ENCODE peak calls at places on chromosomes 13 and 19, in four cellular contexts. One of them, this sample, is unnamed.
A peak's percentile ranks its signal among the peaks of the same experiment; 100 is the strongest.

GRCh38 chr19:51219307-51219706 is 5.6 kb upstream of the CD33 start:
- DNase-seq in GM13976: no peak
- DNase-seq in IMR-90: no peak
- DNase-seq in dorsolateral prefrontal cortex: no peak
- DNase-seq in this sample: no peak

GRCh38 chr13:28819748-28820098 is 416 bp upstream of the MTUS2 start:
- DNase-seq in GM13976: peak; percentile 85
- DNase-seq in IMR-90: peak; percentile 32
- DNase-seq in dorsolateral prefrontal cortex: peak; percentile 56
- DNase-seq in this sample: peak; percentile 87

GRCh38 chr13:50991624-50992610 is 82.3 kb downstream of the RNASEH2B start:
- DNase-seq in GM13976: peak; percentile 45
- DNase-seq in IMR-90: no peak
- DNase-seq in dorsolateral prefrontal cortex: no peak
- DNase-seq in this sample: no peak

GRCh38 chr13:47672982-47673670 is 327.9 kb downstream of the SUCLA2 start:
- DNase-seq in GM13976: no peak
- DNase-seq in IMR-90: peak; percentile 93
- DNase-seq in dorsolateral prefrontal cortex: no peak
- DNase-seq in this sample: no peak

GRCh38 chr13:109361562-109361961 is 424.8 kb downstream of the IRS2 start:
- DNase-seq in GM13976: no peak
- DNase-seq in IMR-90: no peak
- DNase-seq in dorsolateral prefrontal cortex: no peak
- DNase-seq in this sample: no peak

GRCh38 chr19:8561071-8561764 is 16.0 kb downstream of the MYO1F start:
- DNase-seq in GM13976: no peak
- DNase-seq in IMR-90: no peak
- DNase-seq in dorsolateral prefrontal cortex: no peak
- DNase-seq in this sample: no peak

GRCh38 chr13:31955745-31956144 is 75.8 kb upstream of the FRY start:
- DNase-seq in GM13976: no peak
- DNase-seq in IMR-90: no peak
- DNase-seq in dorsolateral prefrontal cortex: no peak
- DNase-seq in this sample: no peak

GRCh38 chr13:46171223-46171622 is 10.8 kb downstream of the LCP1 start:
- DNase-seq in GM13976: no peak
- DNase-seq in IMR-90: no peak
- DNase-seq in dorsolateral prefrontal cortex: no peak
- DNase-seq in this sample: no peak

GRCh38 chr13:32941368-32941767 is 74.9 kb upstream of the KL start:
- DNase-seq in GM13976: no peak
- DNase-seq in IMR-90: no peak
- DNase-seq in dorsolateral prefrontal cortex: no peak
- DNase-seq in this sample: no peak

GRCh38 chr13:60617863-60618733 is 221.1 kb downstream of the TDRD3 start:
- DNase-seq in GM13976: no peak
- DNase-seq in IMR-90: peak; percentile 36
- DNase-seq in dorsolateral prefrontal cortex: no peak
- DNase-seq in this sample: peak; percentile 14

GRCh38 chr13:64446372-64446771 is 2783.8 kb downstream of the PCDH9 start:
- DNase-seq in GM13976: no peak
- DNase-seq in IMR-90: no peak
- DNase-seq in dorsolateral prefrontal cortex: no peak
- DNase-seq in this sample: no peak

GRCh38 chr19:42313096-42313839 is at the start of gene TMEM145:
- DNase-seq in GM13976: peak; percentile 78
- DNase-seq in IMR-90: peak; percentile 52
- DNase-seq in dorsolateral prefrontal cortex: peak; percentile 65
- DNase-seq in this sample: peak; percentile 53

GRCh38 chr13:45602183-45602582 is 13.4 kb downstream of the ERICH6B start:
- DNase-seq in GM13976: no peak
- DNase-seq in IMR-90: no peak
- DNase-seq in dorsolateral prefrontal cortex: no peak
- DNase-seq in this sample: no peak

GRCh38 chr19:10018219-10018618 is 4.9 kb downstream of the RDH8 start:
- DNase-seq in GM13976: no peak
- DNase-seq in IMR-90: peak; percentile 87
- DNase-seq in dorsolateral prefrontal cortex: no peak
- DNase-seq in this sample: no peak

GRCh38 chr19:13102666-13103584 is at the start of gene LYL1:
- DNase-seq in GM13976: peak; percentile 84
- DNase-seq in IMR-90: no peak
- DNase-seq in dorsolateral prefrontal cortex: no peak
- DNase-seq in this sample: peak; percentile 99

GRCh38 chr19:35533822-35534521 is 716 bp downstream of the GAPDHS start:
- DNase-seq in GM13976: peak; percentile 63
- DNase-seq in IMR-90: peak; percentile 57
- DNase-seq in dorsolateral prefrontal cortex: no peak
- DNase-seq in this sample: peak; percentile 50

GRCh38 chr19:45767410-45767880 is 1.6 kb downstream of the SIX5 start:
- DNase-seq in GM13976: no peak
- DNase-seq in IMR-90: peak; percentile 89
- DNase-seq in dorsolateral prefrontal cortex: no peak
- DNase-seq in this sample: peak; percentile 56

GRCh38 chr13:112445411-112446271 is 69.5 kb downstream of the SPACA7 start:
- DNase-seq in GM13976: no peak
- DNase-seq in IMR-90: no peak
- DNase-seq in dorsolateral prefrontal cortex: no peak
- DNase-seq in this sample: no peak

GRCh38 chr13:45718992-45719391 is 16.9 kb downstream of the CBY2 start:
- DNase-seq in GM13976: no peak
- DNase-seq in IMR-90: no peak
- DNase-seq in dorsolateral prefrontal cortex: no peak
- DNase-seq in this sample: peak; percentile 15

GRCh38 chr19:18507727-18508440 is 14.0 kb downstream of the ELL start:
- DNase-seq in GM13976: no peak
- DNase-seq in IMR-90: peak; percentile 39
- DNase-seq in dorsolateral prefrontal cortex: no peak
- DNase-seq in this sample: no peak
- TF ChIP-seq CTCF in GM13976: no peak
- TF ChIP-seq CTCF in IMR-90: no peak
- TF ChIP-seq CTCF in dorsolateral prefrontal cortex: no peak
- TF ChIP-seq CTCF in this sample: no peak

GRCh38 chr13:52011690-52012511 is at the start of gene ALG11:
- DNase-seq in GM13976: peak; percentile 98
- DNase-seq in IMR-90: peak; percentile 97
- DNase-seq in dorsolateral prefrontal cortex: peak; percentile 100
- DNase-seq in this sample: peak; percentile 99

GRCh38 chr13:52012512-52012836 is 276 bp downstream of the ALG11 start:
- DNase-seq in GM13976: no peak
- DNase-seq in IMR-90: no peak
- DNase-seq in dorsolateral prefrontal cortex: no peak
- DNase-seq in this sample: no peak

GRCh38 chr13:52009985-52010384 is 1.3 kb downstream of the ATP7B start:
- DNase-seq in GM13976: no peak
- DNase-seq in IMR-90: no peak
- DNase-seq in dorsolateral prefrontal cortex: no peak
- DNase-seq in this sample: no peak

GRCh38 chr13:52006491-52007245 is 4.6 kb downstream of the ATP7B start:
- DNase-seq in GM13976: no peak
- DNase-seq in IMR-90: no peak
- DNase-seq in dorsolateral prefrontal cortex: no peak
- DNase-seq in this sample: no peak

DNA sequence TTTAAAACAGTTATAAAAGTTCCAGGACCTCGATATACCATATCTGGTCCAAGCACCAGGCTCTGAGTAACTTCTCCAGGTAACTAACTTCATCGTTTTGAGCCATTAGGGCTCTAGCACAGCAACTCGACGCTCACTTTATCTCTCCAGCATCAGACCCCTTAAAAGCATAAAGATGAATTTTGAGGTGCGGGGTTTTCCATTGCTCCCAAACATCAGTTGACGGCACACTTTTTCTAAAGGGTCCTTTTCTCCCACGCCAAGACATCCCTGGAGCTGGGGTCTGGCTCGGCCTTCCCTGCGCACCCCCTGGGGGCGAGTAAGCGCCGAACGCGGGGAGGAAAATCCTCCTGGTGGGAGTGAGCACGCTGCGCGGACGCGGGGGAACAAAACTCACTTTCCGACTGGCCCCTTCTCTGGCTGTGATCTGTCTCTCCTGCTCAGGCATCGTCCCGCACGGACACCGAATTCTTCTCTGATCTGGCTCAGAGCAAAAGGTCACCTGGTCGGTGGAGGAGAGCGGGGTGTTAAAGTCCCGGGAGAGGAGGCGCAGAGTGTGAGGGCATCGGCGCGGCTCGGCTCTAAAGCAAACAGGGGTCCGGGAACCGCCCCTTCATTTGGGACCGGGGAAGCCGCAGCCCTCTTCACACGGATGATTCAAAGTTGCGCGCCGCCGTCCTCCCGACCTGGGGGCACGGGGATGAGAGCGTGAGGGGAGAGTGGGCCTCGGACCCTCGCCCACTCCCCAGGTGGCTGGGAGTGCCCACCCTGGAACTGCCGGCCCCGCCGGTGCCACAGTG is at the start of gene ATP7B:
- DNase-seq in GM13976: peak; percentile 57
- DNase-seq in IMR-90: no peak
- DNase-seq in dorsolateral prefrontal cortex: no peak
- DNase-seq in this sample: peak; percentile 43
- TF ChIP-seq CTCF in GM13976: no peak
- TF ChIP-seq CTCF in IMR-90: peak; percentile 20
- TF ChIP-seq CTCF in dorsolateral prefrontal cortex: no peak
- TF ChIP-seq CTCF in this sample: no peak

GRCh38 chr13:27791146-27791900 is 960 bp upstream of the GSX1 start:
- DNase-seq in GM13976: no peak
- DNase-seq in IMR-90: no peak
- DNase-seq in dorsolateral prefrontal cortex: no peak
- DNase-seq in this sample: no peak
- TF ChIP-seq CTCF in GM13976: no peak
- TF ChIP-seq CTCF in IMR-90: no peak
- TF ChIP-seq CTCF in dorsolateral prefrontal cortex: no peak
- TF ChIP-seq CTCF in this sample: no peak

GRCh38 chr13:110565296-110565695 is 3.8 kb upstream of the RAB20 start:
- DNase-seq in GM13976: no peak
- DNase-seq in IMR-90: no peak
- DNase-seq in dorsolateral prefrontal cortex: no peak
- DNase-seq in this sample: no peak
- TF ChIP-seq CTCF in GM13976: no peak
- TF ChIP-seq CTCF in IMR-90: peak; percentile 2
- TF ChIP-seq CTCF in dorsolateral prefrontal cortex: no peak
- TF ChIP-seq CTCF in this sample: no peak

GRCh38 chr19:34508540-34508939 is 27.0 kb downstream of the WTIP start:
- DNase-seq in GM13976: no peak
- DNase-seq in IMR-90: no peak
- DNase-seq in dorsolateral prefrontal cortex: no peak
- DNase-seq in this sample: no peak
- TF ChIP-seq CTCF in GM13976: no peak
- TF ChIP-seq CTCF in IMR-90: no peak
- TF ChIP-seq CTCF in dorsolateral prefrontal cortex: no peak
- TF ChIP-seq CTCF in this sample: no peak

GRCh38 chr19:46992699-46993535 is 26.7 kb upstream of the NPAS1 start:
- DNase-seq in GM13976: no peak
- DNase-seq in IMR-90: no peak
- DNase-seq in dorsolateral prefrontal cortex: no peak
- DNase-seq in this sample: no peak
- TF ChIP-seq CTCF in GM13976: no peak
- TF ChIP-seq CTCF in IMR-90: no peak
- TF ChIP-seq CTCF in dorsolateral prefrontal cortex: no peak
- TF ChIP-seq CTCF in this sample: no peak

GRCh38 chr13:21625366-21625765 is 21.4 kb upstream of the MICU2 start:
- DNase-seq in GM13976: peak; percentile 60
- DNase-seq in IMR-90: peak; percentile 52
- DNase-seq in dorsolateral prefrontal cortex: no peak
- DNase-seq in this sample: no peak
- TF ChIP-seq CTCF in GM13976: peak; percentile 44
- TF ChIP-seq CTCF in IMR-90: peak; percentile 74
- TF ChIP-seq CTCF in dorsolateral prefrontal cortex: peak; percentile 36
- TF ChIP-seq CTCF in this sample: no peak

GRCh38 chr13:110548891-110549794 is 12.4 kb downstream of the RAB20 start:
- DNase-seq in GM13976: no peak
- DNase-seq in IMR-90: no peak
- DNase-seq in dorsolateral prefrontal cortex: no peak
- DNase-seq in this sample: no peak
- TF ChIP-seq CTCF in GM13976: no peak
- TF ChIP-seq CTCF in IMR-90: no peak
- TF ChIP-seq CTCF in dorsolateral prefrontal cortex: no peak
- TF ChIP-seq CTCF in this sample: no peak

GRCh38 chr13:40231311-40231710 is 435.1 kb downstream of the FOXO1 start:
- DNase-seq in GM13976: no peak
- DNase-seq in IMR-90: no peak
- DNase-seq in dorsolateral prefrontal cortex: no peak
- DNase-seq in this sample: no peak

GRCh38 chr13:40232321-40232720 is 434.1 kb downstream of the FOXO1 start:
- DNase-seq in GM13976: no peak
- DNase-seq in IMR-90: no peak
- DNase-seq in dorsolateral prefrontal cortex: no peak
- DNase-seq in this sample: no peak

GRCh38 chr13:40235160-40235796 is 431.2 kb downstream of the FOXO1 start:
- DNase-seq in GM13976: no peak
- DNase-seq in IMR-90: no peak
- DNase-seq in dorsolateral prefrontal cortex: no peak
- DNase-seq in this sample: no peak

GRCh38 chr13:40236566-40237168 is 429.8 kb downstream of the FOXO1 start:
- DNase-seq in GM13976: no peak
- DNase-seq in IMR-90: no peak
- DNase-seq in dorsolateral prefrontal cortex: no peak
- DNase-seq in this sample: no peak

DNA sequence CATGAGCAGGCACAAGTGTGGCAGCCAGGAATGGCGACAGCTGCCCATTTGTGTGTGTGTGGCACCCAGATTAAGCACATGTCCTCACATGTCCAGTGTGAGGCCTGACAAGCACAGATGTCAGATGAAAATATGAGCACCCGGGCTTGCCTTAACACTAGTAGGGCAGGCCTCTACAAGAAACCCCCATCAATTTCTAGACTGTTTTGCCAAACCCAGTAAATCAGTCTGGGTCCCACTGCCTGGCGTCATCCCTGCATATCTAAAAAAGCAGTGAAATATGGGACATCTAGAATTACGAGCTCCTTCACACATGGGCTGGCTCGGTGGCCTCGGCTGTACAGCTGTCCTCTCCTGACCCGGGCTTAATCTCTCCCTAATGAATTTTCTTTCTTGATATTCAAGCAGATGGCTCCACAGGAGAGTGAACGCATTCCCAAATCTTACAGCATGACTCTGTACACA is 432.7 kb downstream of the FOXO1 start:
- DNase-seq in GM13976: no peak
- DNase-seq in IMR-90: no peak
- DNase-seq in dorsolateral prefrontal cortex: no peak
- DNase-seq in this sample: no peak
- TF ChIP-seq CTCF in GM13976: no peak
- TF ChIP-seq CTCF in IMR-90: no peak
- TF ChIP-seq CTCF in dorsolateral prefrontal cortex: no peak
- TF ChIP-seq CTCF in this sample: no peak